ENCODE peak calls at places on chromosome 7, in seven cellular contexts. One of them, this sample, is unnamed.

GRCh38 chr7:48481235-48481634 is 310.0 kb downstream of the ABCA13 start:
- DNase-seq in SK-N-DZ: no peak
- DNase-seq in naive B cell: no peak
- DNase-seq in AG08395: no peak
- DNase-seq in Ammon's horn: no peak
- DNase-seq in CMK: no peak
- DNase-seq in anterior cingulate cortex: no peak
- DNase-seq in this sample: no peak

GRCh38 chr7:70032673-70033072 is 434.4 kb downstream of the AUTS2 start:
- DNase-seq in SK-N-DZ: no peak
- DNase-seq in naive B cell: no peak
- DNase-seq in AG08395: no peak
- DNase-seq in Ammon's horn: no peak
- DNase-seq in CMK: no peak
- DNase-seq in anterior cingulate cortex: no peak
- DNase-seq in this sample: no peak

GRCh38 chr7:131381069-131381838 is 53.6 kb downstream of the MKLN1 start:
- DNase-seq in SK-N-DZ: peak; percentile 45
- DNase-seq in naive B cell: no peak
- DNase-seq in AG08395: peak; percentile 38
- DNase-seq in Ammon's horn: no peak
- DNase-seq in CMK: no peak
- DNase-seq in anterior cingulate cortex: no peak
- DNase-seq in this sample: no peak

GRCh38 chr7:107007004-107007891 is 37.3 kb upstream of the PRKAR2B start:
- DNase-seq in SK-N-DZ: no peak
- DNase-seq in naive B cell: no peak
- DNase-seq in AG08395: no peak
- DNase-seq in Ammon's horn: no peak
- DNase-seq in CMK: peak; percentile 59
- DNase-seq in anterior cingulate cortex: no peak
- DNase-seq in this sample: no peak

GRCh38 chr7:538764-539685 is 19.4 kb upstream of the PDGFA start:
- DNase-seq in SK-N-DZ: no peak
- DNase-seq in naive B cell: no peak
- DNase-seq in AG08395: no peak
- DNase-seq in Ammon's horn: no peak
- DNase-seq in CMK: no peak
- DNase-seq in anterior cingulate cortex: no peak
- DNase-seq in this sample: no peak

GRCh38 chr7:150811-151221 is 41.6 kb upstream of the FAM20C start:
- DNase-seq in SK-N-DZ: no peak
- DNase-seq in naive B cell: no peak
- DNase-seq in AG08395: no peak
- DNase-seq in Ammon's horn: no peak
- DNase-seq in CMK: no peak
- DNase-seq in anterior cingulate cortex: no peak
- DNase-seq in this sample: peak; percentile 33

GRCh38 chr7:55787796-55788195 is 74.8 kb downstream of the SEPTIN14 start:
- DNase-seq in SK-N-DZ: no peak
- DNase-seq in naive B cell: no peak
- DNase-seq in AG08395: no peak
- DNase-seq in Ammon's horn: no peak
- DNase-seq in CMK: no peak
- DNase-seq in anterior cingulate cortex: no peak
- DNase-seq in this sample: no peak

GRCh38 chr7:70241776-70242175 is 643.5 kb downstream of the AUTS2 start:
- DNase-seq in SK-N-DZ: no peak
- DNase-seq in naive B cell: no peak
- DNase-seq in AG08395: no peak
- DNase-seq in Ammon's horn: no peak
- DNase-seq in CMK: no peak
- DNase-seq in anterior cingulate cortex: no peak
- DNase-seq in this sample: no peak

GRCh38 chr7:90825779-90826178 is 229.7 kb downstream of the CDK14 start:
- DNase-seq in SK-N-DZ: no peak
- DNase-seq in naive B cell: no peak
- DNase-seq in AG08395: peak; percentile 63
- DNase-seq in Ammon's horn: no peak
- DNase-seq in CMK: no peak
- DNase-seq in anterior cingulate cortex: no peak
- DNase-seq in this sample: no peak

GRCh38 chr7:121404348-121404747 is 8.2 kb upstream of the FAM3C start:
- DNase-seq in SK-N-DZ: no peak
- DNase-seq in naive B cell: no peak
- DNase-seq in AG08395: no peak
- DNase-seq in Ammon's horn: no peak
- DNase-seq in CMK: no peak
- DNase-seq in anterior cingulate cortex: no peak
- DNase-seq in this sample: no peak

GRCh38 chr7:41065663-41066062 is 637.2 kb downstream of the INHBA start:
- DNase-seq in SK-N-DZ: no peak
- DNase-seq in naive B cell: no peak
- DNase-seq in AG08395: no peak
- DNase-seq in Ammon's horn: no peak
- DNase-seq in CMK: no peak
- DNase-seq in anterior cingulate cortex: no peak
- DNase-seq in this sample: no peak

GRCh38 chr7:26398436-26399308 is 107.0 kb downstream of the SNX10 start:
- DNase-seq in SK-N-DZ: peak; percentile 76
- DNase-seq in naive B cell: peak; percentile 87
- DNase-seq in AG08395: peak; percentile 50
- DNase-seq in Ammon's horn: peak; percentile 44
- DNase-seq in CMK: peak; percentile 27
- DNase-seq in anterior cingulate cortex: peak; percentile 73
- DNase-seq in this sample: peak; percentile 70

GRCh38 chr7:76342222-76342621 is 16.6 kb downstream of the YWHAG start:
- DNase-seq in SK-N-DZ: no peak
- DNase-seq in naive B cell: no peak
- DNase-seq in AG08395: no peak
- DNase-seq in Ammon's horn: no peak
- DNase-seq in CMK: no peak
- DNase-seq in anterior cingulate cortex: no peak
- DNase-seq in this sample: no peak

GRCh38 chr7:83947260-83947659 is 247.3 kb downstream of the SEMA3A start:
- DNase-seq in SK-N-DZ: peak; percentile 20
- DNase-seq in naive B cell: no peak
- DNase-seq in AG08395: peak; percentile 3
- DNase-seq in Ammon's horn: peak; percentile 65
- DNase-seq in CMK: no peak
- DNase-seq in anterior cingulate cortex: no peak
- DNase-seq in this sample: no peak

GRCh38 chr7:155198206-155198892 is 99.3 kb upstream of the INSIG1 start:
- DNase-seq in SK-N-DZ: no peak
- DNase-seq in naive B cell: no peak
- DNase-seq in AG08395: no peak
- DNase-seq in Ammon's horn: no peak
- DNase-seq in CMK: no peak
- DNase-seq in anterior cingulate cortex: no peak
- DNase-seq in this sample: no peak

GRCh38 chr7:82204694-82205093 is 238.9 kb downstream of the CACNA2D1 start:
- DNase-seq in SK-N-DZ: no peak
- DNase-seq in naive B cell: no peak
- DNase-seq in AG08395: peak; percentile 14
- DNase-seq in Ammon's horn: no peak
- DNase-seq in CMK: no peak
- DNase-seq in anterior cingulate cortex: no peak
- DNase-seq in this sample: peak; percentile 45

GRCh38 chr7:137954614-137955013 is 47.3 kb downstream of the CREB3L2 start:
- DNase-seq in SK-N-DZ: no peak
- DNase-seq in naive B cell: no peak
- DNase-seq in AG08395: no peak
- DNase-seq in Ammon's horn: no peak
- DNase-seq in CMK: no peak
- DNase-seq in anterior cingulate cortex: no peak
- DNase-seq in this sample: no peak

GRCh38 chr7:1668486-1668931 is 1.6 kb upstream of the ELFN1 start:
- DNase-seq in SK-N-DZ: peak; percentile 52
- DNase-seq in naive B cell: no peak
- DNase-seq in AG08395: no peak
- DNase-seq in Ammon's horn: no peak
- DNase-seq in CMK: no peak
- DNase-seq in anterior cingulate cortex: no peak
- DNase-seq in this sample: peak; percentile 57

GRCh38 chr7:84091318-84091717 is 103.3 kb downstream of the SEMA3A start:
- DNase-seq in SK-N-DZ: no peak
- DNase-seq in naive B cell: no peak
- DNase-seq in AG08395: no peak
- DNase-seq in Ammon's horn: no peak
- DNase-seq in CMK: no peak
- DNase-seq in anterior cingulate cortex: no peak
- DNase-seq in this sample: no peak

GRCh38 chr7:78386520-78386919 is 587.9 kb downstream of the PHTF2 start:
- DNase-seq in SK-N-DZ: no peak
- DNase-seq in naive B cell: no peak
- DNase-seq in AG08395: no peak
- DNase-seq in Ammon's horn: no peak
- DNase-seq in CMK: no peak
- DNase-seq in anterior cingulate cortex: no peak
- DNase-seq in this sample: no peak

This sample was measured in tibial artery.